ENCODE peak calls at places on chromosomes 5 and 9, in five cellular contexts. G is fibroblast of villous mesenchyme, F is GM06990, S is kidney, D is epithelial cell of proximal tubule. Z is an unnamed sample.

GRCh38 chr5:103305829-103306228 is 47.3 kb downstream of the MACIR start:
- DNase-seq in D (no peak), F (no peak), S (no peak), G (no peak), Z (no peak)

GRCh38 chr9:127209220-127209619 is 55.4 kb upstream of the GARNL3 start:
- DNase-seq in S (no peak), D (no peak), G (no peak), F (no peak), Z (no peak)

GRCh38 chr9:101536938-101537337 is 3.3 kb downstream of the RNF20 start:
- DNase-seq in G (peak), F (no peak), S (no peak), D (no peak), Z (no peak)

GRCh38 chr9:35869621-35870216 is 482 bp downstream of the OR13J1 start:
- DNase-seq in G (no peak), S (no peak), F (no peak), D (no peak), Z (no peak)

GRCh38 chr9:16039103-16039987 is 486.5 kb downstream of the CCDC171 start:
- DNase-seq in D (no peak), F (no peak), G (peak), S (no peak), Z (no peak)

GRCh38 chr5:164002653-164003052 is 497.2 kb downstream of the MAT2B start:
- DNase-seq in D (peak), S (no peak), G (no peak), F (no peak), Z (no peak)

GRCh38 chr5:134577022-134577795 is 51.7 kb downstream of the JADE2 start:
- DNase-seq in G (peak), D (no peak), S (peak), F (no peak), Z (no peak)

GRCh38 chr9:134366223-134367031 is 40.2 kb downstream of the RXRA start:
- DNase-seq in S (peak), G (peak), D (peak), F (no peak), Z (no peak)

GRCh38 chr5:152290181-152290580 is 114.9 kb downstream of the NMUR2 start:
- DNase-seq in F (no peak), D (no peak), S (no peak), G (no peak), Z (no peak)

GRCh38 chr9:84258371-84258770 is 82.2 kb downstream of the SLC28A3 start:
- DNase-seq in D (no peak), G (no peak), S (no peak), F (no peak), Z (no peak)

GRCh38 chr5:42498000-42498399 is 74.8 kb downstream of the GHR start:
- DNase-seq in F (no peak), G (no peak), S (no peak), D (no peak), Z (no peak)

GRCh38 chr5:11504794-11505193 is 399.5 kb downstream of the CTNND2 start:
- DNase-seq in S (no peak), F (no peak), D (no peak), G (no peak), Z (no peak)

GRCh38 chr5:31701642-31702041 is 62.7 kb downstream of the PDZD2 start:
- DNase-seq in G (no peak), D (no peak), F (no peak), S (no peak), Z (no peak)

GRCh38 chr9:75593920-75594319 is 296.6 kb upstream of the PCSK5 start:
- DNase-seq in F (no peak), G (no peak), D (no peak), S (no peak), Z (no peak)

GRCh38 chr5:4018007-4018406 is 422.4 kb downstream of the IRX1 start:
- DNase-seq in S (no peak), D (no peak), G (no peak), F (no peak), Z (no peak)

GRCh38 chr9:78073722-78074121 is 42.1 kb upstream of the GNAQ start:
- DNase-seq in F (no peak), G (no peak), S (no peak), D (no peak), Z (no peak)

GRCh38 chr9:10479172-10479571 is 133.6 kb downstream of the PTPRD start:
- DNase-seq in F (no peak), G (no peak), D (no peak), S (no peak), Z (no peak)

GRCh38 chr9:90815944-90816357 is 14.3 kb downstream of the SYK start:
- DNase-seq in D (no peak), F (no peak), G (no peak), S (no peak), Z (no peak)

GRCh38 chr5:4684946-4685345 is 455.2 kb upstream of the ADAMTS16 start:
- DNase-seq in G (no peak), S (no peak), D (no peak), F (no peak), Z (no peak)

GRCh38 chr9:132694144-132694543 is 23.9 kb downstream of the GTF3C4 start:
- DNase-seq in S (no peak), F (no peak), G (no peak), D (no peak), Z (peak)

GRCh38 chr5:178525906-178526732 is 64.1 kb downstream of the COL23A1 start:
- DNase-seq in G (no peak), S (no peak), F (no peak), D (no peak), Z (no peak)

GRCh38 chr9:136017813-136018190 is 56.6 kb upstream of the UBAC1 start:
- DNase-seq in D (no peak), G (no peak), F (no peak), S (peak), Z (no peak)

GRCh38 chr5:58921106-58921505 is 338.2 kb downstream of the RAB3C start:
- DNase-seq in G (no peak), F (no peak), D (peak), S (no peak), Z (no peak)

GRCh38 chr9:4299006-4299795 is 667 bp downstream of the GLIS3 start:
- DNase-seq in G (peak), F (peak), D (no peak), S (peak), Z (no peak)

GRCh38 chr9:107172160-107172978 is 110.7 kb upstream of the RAD23B start:
- DNase-seq in S (no peak), G (peak), D (no peak), F (no peak), Z (peak)

GRCh38 chr5:15704397-15704947 is 204.5 kb downstream of the FBXL7 start:
- DNase-seq in S (no peak), F (no peak), D (no peak), G (no peak), Z (no peak)

GRCh38 chr5:131548190-131548589 is 86.8 kb downstream of the RAPGEF6 start:
- DNase-seq in D (no peak), S (no peak), F (no peak), G (no peak), Z (no peak)

GRCh38 chr5:136159457-136159856 is 26.8 kb downstream of the SMAD5 start:
- DNase-seq in F (no peak), G (no peak), D (no peak), S (no peak), Z (no peak)

GRCh38 chr5:172003750-172004149 is 2.7 kb downstream of the FBXW11 start:
- DNase-seq in S (no peak), G (no peak), F (peak), D (no peak), Z (no peak)

GRCh38 chr5:66519626-66520025 is 76.6 kb upstream of the MAST4 start:
- DNase-seq in G (no peak), D (no peak), F (no peak), S (no peak), Z (no peak)
- H3K4me3 ChIP-seq in G (no peak), D (no peak), F (no peak), S (no peak), Z (no peak)

DNA sequence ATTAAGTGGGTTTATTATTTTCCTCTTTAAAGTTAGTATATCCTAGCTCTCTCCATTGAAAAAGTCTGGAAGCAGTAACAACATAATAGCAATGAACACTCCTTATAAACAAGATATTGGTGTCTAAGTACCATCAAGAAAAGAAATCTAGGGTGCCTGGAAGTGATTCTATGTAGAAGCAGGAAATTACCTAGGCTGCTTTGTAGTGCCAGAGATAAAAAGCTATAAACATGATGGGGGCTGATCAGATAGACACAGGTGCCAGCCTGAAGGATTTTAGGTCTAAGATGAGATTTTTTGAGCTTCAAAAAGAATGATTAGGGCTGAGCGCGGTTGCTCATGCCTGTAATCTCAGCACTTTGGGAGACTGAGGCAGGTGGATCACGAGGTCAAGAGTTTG is 1179.3 kb upstream of the CDH9 start:
- DNase-seq in F (no peak), G (no peak), S (no peak), D (no peak), Z (no peak)
- H3K4me3 ChIP-seq in F (no peak), G (no peak), S (no peak), D (no peak), Z (no peak)

DNA sequence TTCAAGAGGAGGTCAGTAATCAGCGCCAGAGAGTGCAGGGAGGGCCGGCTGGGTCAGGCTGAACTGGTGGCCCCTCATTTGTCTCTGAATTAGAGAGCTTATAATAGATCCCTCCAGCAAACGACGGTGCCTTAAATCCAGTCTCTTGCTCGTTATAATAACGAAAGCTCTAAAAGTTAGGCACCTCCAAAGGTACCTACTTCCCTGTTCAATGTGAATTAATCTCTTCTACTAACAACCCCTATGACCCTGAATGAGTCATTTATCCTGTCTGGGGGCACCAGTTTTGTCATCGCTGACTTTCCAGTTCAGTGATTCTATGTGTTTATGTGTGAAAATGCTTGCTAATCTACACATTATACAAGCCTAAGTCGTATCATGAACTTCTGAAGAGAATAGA is 2.3 kb upstream of the ZSWIM6 start:
- DNase-seq in G (peak), D (no peak), F (peak), S (no peak), Z (no peak)
- H3K4me3 ChIP-seq in G (peak), D (peak), F (no peak), S (peak), Z (no peak)

GRCh38 chr5:2750758-2751464 is 566 bp downstream of the IRX2 start:
- DNase-seq in S (no peak), D (no peak), F (no peak), G (no peak), Z (no peak)

GRCh38 chr5:2750026-2750757 is 1.3 kb downstream of the IRX2 start:
- DNase-seq in S (no peak), D (no peak), F (no peak), G (no peak), Z (no peak)

GRCh38 chr5:2752875-2753435 is 1.5 kb upstream of the IRX2 start:
- DNase-seq in F (no peak), S (no peak), G (no peak), D (no peak), Z (no peak)

GRCh38 chr5:2752059-2752874 is 790 bp upstream of the IRX2 start:
- DNase-seq in S (peak), F (no peak), D (no peak), G (no peak), Z (no peak)

DNA sequence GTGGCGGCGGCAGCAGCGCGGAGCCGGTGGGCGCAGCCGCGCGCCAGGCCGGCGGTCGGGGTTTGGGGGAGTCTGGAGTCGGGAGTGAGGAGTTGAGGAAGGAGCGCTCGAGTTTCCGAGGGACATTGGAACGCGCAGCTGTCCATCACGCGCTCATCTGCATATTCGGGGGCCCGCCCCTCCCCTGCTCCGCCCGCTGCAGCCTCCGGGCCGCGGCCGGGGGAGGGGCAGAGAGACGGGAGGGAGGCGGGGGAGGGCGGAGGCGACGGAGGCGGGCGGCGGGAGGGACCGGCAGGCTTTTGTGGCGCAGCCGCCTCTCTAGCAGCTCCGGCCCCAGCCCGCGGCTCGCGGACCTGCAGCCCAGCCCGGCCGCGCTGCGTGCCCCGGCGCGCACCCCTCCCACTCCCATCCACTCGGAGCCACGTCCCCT is at the start of gene IRX2:
- DNase-seq in G (peak), D (no peak), S (peak), F (no peak), Z (peak)
- H3K4me3 ChIP-seq in G (peak), D (peak), S (peak), F (no peak), Z (peak)

GRCh38 chr5:159104759-159105317 is 5.1 kb upstream of the EBF1 start:
- DNase-seq in G (no peak), D (no peak), S (no peak), F (peak), Z (no peak)

GRCh38 chr5:159105318-159106053 is 5.8 kb upstream of the EBF1 start:
- DNase-seq in D (no peak), G (no peak), S (no peak), F (peak), Z (no peak)

GRCh38 chr5:159103086-159103485 is 3.4 kb upstream of the EBF1 start:
- DNase-seq in F (no peak), G (no peak), D (no peak), S (no peak), Z (no peak)

GRCh38 chr5:159102294-159102934 is 2.7 kb upstream of the EBF1 start:
- DNase-seq in S (no peak), G (no peak), F (no peak), D (no peak), Z (no peak)

GRCh38 chr5:159104058-159104651 is 4.4 kb upstream of the EBF1 start:
- DNase-seq in S (peak), F (peak), G (peak), D (no peak), Z (no peak)
- H3K4me3 ChIP-seq in S (no peak), F (peak), G (no peak), D (no peak), Z (peak)

DNA sequence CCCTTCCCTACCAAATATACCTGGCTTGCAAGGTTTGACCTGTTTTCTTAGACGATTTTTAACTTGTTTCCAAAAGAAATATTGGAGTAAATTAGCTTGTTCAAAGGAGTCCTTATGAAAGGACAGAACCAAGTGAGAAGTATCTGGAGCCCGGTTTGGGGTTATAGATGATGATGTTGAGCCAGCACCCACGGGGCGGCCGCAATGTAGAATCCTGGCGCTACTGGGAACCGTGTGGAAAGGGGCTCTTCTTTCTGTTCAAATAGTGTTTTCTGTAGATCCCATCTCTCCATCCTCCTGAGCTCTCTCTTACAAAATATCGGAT is 517 bp upstream of the EXOSC2 start:
- DNase-seq in G (no peak), S (no peak), D (no peak), F (no peak), Z (no peak)
- H3K4me3 ChIP-seq in G (peak), S (peak), D (peak), F (peak), Z (peak)

GRCh38 chr5:177329883-177330282 is 18.2 kb upstream of the MXD3 start:
- DNase-seq in G (no peak), F (no peak), S (peak), D (no peak), Z (no peak)
- H3K4me3 ChIP-seq in G (no peak), F (no peak), S (no peak), D (no peak), Z (no peak)

Z was measured in iPS DF 6.9.